ENCODE peak calls at places on chromosomes 1 and 21, in four cellular contexts. K is transverse colon, W is neuronal stem cell, U is esophagus squamous epithelium. D is an unnamed sample. For H3K4me1 and H3K36me3, the result is how much of the 10 kb centered on the place peaks cover.

GRCh38 chr1:175221548-175222175 is 29.1 kb upstream of the KIAA0040 start:
- DNase-seq in K (no peak), W (no peak), U (no peak), D (no peak)

GRCh38 chr1:94142583-94142982 is 21.6 kb upstream of the ABCA4 start:
- DNase-seq in K (no peak), W (no peak), U (no peak), D (no peak)

GRCh38 chr1:53585116-53585515 is 125.9 kb downstream of the DMRTB1 start:
- DNase-seq in K (peak), W (no peak), U (no peak), D (no peak)

GRCh38 chr1:115373305-115373704 is 35.3 kb upstream of the NGF start:
- DNase-seq in K (no peak), W (no peak), U (no peak), D (no peak)

GRCh38 chr1:241079018-241079417 is 278.0 kb downstream of the RGS7 start:
- DNase-seq in K (no peak), W (no peak), U (no peak), D (no peak)

GRCh38 chr1:10033359-10033845 is 644 bp downstream of the UBE4B start:
- DNase-seq in K (peak), W (no peak), U (no peak), D (no peak)

GRCh38 chr1:51898090-51898734 is 19.7 kb upstream of the NRDC start:
- DNase-seq in K (no peak), W (no peak), U (no peak), D (no peak)

GRCh38 chr21:37460196-37460595 is 93.6 kb downstream of the DYRK1A start:
- DNase-seq in K (no peak), W (peak), U (no peak), D (no peak)

GRCh38 chr21:31957631-31958030 is 84.8 kb downstream of the HUNK start:
- DNase-seq in K (no peak), W (no peak), U (no peak), D (no peak)

GRCh38 chr1:41898191-41898713 is 20.5 kb downstream of the HIVEP3 start:
- DNase-seq in K (peak), W (no peak), U (no peak), D (no peak)
- H3K4me1 ChIP-seq in K (under half), W (under half), U (under half), D (under half)

GRCh38 chr1:92262516-92262915 is 36.3 kb downstream of the GLMN start:
- DNase-seq in K (no peak), W (no peak), U (no peak), D (no peak)

DNA sequence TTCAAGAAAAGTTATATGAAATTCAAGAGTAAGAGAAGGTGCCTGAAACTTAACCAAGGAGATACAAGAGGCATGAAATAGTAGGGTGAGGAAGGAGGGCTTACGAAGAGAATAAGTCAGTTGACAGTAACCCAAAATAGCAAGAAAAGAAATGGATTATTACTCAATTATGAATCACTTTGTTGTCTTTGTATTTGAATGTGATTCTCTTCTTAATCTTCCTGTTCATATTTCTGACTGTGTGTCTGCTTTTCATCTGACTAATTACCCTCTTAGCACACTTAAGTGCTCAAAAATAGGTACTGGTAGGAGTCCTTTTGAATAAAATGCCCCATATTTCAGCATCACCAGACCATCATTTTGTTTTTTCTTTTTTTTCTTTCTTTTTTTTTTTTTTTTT is 39.4 kb downstream of the GLMN start:
- DNase-seq in K (no peak), W (no peak), U (no peak), D (no peak)
- H3K36me3 ChIP-seq in K (under half), W (half or more), U (under half), D (under half)

GRCh38 chr1:204714861-204715511 is 29.4 kb upstream of the LRRN2 start:
- DNase-seq in K (no peak), W (peak), U (no peak), D (no peak)

GRCh38 chr1:204711947-204712701 is 26.6 kb upstream of the LRRN2 start:
- DNase-seq in K (peak), W (no peak), U (no peak), D (no peak)

GRCh38 chr1:204713541-204713940 is 28.0 kb upstream of the LRRN2 start:
- DNase-seq in K (no peak), W (no peak), U (no peak), D (no peak)

GRCh38 chr1:204712718-204713430 is 27.3 kb upstream of the LRRN2 start:
- DNase-seq in K (no peak), W (no peak), U (no peak), D (no peak)

GRCh38 chr1:204714194-204714860 is 28.8 kb upstream of the LRRN2 start:
- DNase-seq in K (no peak), W (no peak), U (no peak), D (no peak)
- H3K4me3 ChIP-seq in K (no peak), W (no peak), U (peak), D (no peak)

GRCh38 chr1:35573776-35574654 is 901 bp downstream of the TFAP2E start:
- DNase-seq in K (no peak), W (no peak), U (no peak), D (no peak)
- H3K4me1 ChIP-seq in K (under half), W (under half), U (under half), D (under half)